ENCODE peak calls at places on chromosomes 6 and 20, in eight cellular contexts. One of them, this sample, is unnamed.

GRCh38 chr6:24476631-24477030 is 12.7 kb downstream of the GPLD1 start:
- DNase-seq in fibroblast of the conjunctiva: no peak
- DNase-seq in putamen: no peak
- DNase-seq in GM13977: no peak
- DNase-seq in MCF 10A: no peak
- DNase-seq in Kasumi-1: no peak
- DNase-seq in activated T-cell treated with anti-CD3 and anti-CD28 coated beads, Interleukin-2, amount 50 U/mL, for 4 hours: no peak
- DNase-seq in kidney epithelial cell: no peak
- DNase-seq in this sample: no peak

GRCh38 chr20:50392138-50392866 is 117.9 kb upstream of the PTPN1 start:
- DNase-seq in kidney epithelial cell: no peak
- DNase-seq in activated T-cell treated with anti-CD3 and anti-CD28 coated beads, Interleukin-2, amount 50 U/mL, for 4 hours: no peak
- DNase-seq in MCF 10A: no peak
- DNase-seq in GM13977: no peak
- DNase-seq in putamen: no peak
- DNase-seq in Kasumi-1: no peak
- DNase-seq in fibroblast of the conjunctiva: no peak
- DNase-seq in this sample: no peak

GRCh38 chr6:139198529-139199303 is 63.8 kb downstream of the HECA start:
- DNase-seq in GM13977: no peak
- DNase-seq in kidney epithelial cell: no peak
- DNase-seq in putamen: no peak
- DNase-seq in Kasumi-1: peak; percentile 40
- DNase-seq in activated T-cell treated with anti-CD3 and anti-CD28 coated beads, Interleukin-2, amount 50 U/mL, for 4 hours: no peak
- DNase-seq in MCF 10A: no peak
- DNase-seq in fibroblast of the conjunctiva: no peak
- DNase-seq in this sample: no peak

GRCh38 chr6:151067684-151068596 is 171.8 kb upstream of the AKAP12 start:
- DNase-seq in kidney epithelial cell: peak; percentile 90
- DNase-seq in putamen: peak; percentile 16
- DNase-seq in fibroblast of the conjunctiva: peak; percentile 90
- DNase-seq in activated T-cell treated with anti-CD3 and anti-CD28 coated beads, Interleukin-2, amount 50 U/mL, for 4 hours: no peak
- DNase-seq in MCF 10A: peak; percentile 93
- DNase-seq in Kasumi-1: no peak
- DNase-seq in GM13977: no peak
- DNase-seq in this sample: peak; percentile 40

GRCh38 chr6:33983721-33984465 is 162.0 kb downstream of the GRM4 start:
- DNase-seq in Kasumi-1: no peak
- DNase-seq in MCF 10A: no peak
- DNase-seq in putamen: no peak
- DNase-seq in kidney epithelial cell: no peak
- DNase-seq in activated T-cell treated with anti-CD3 and anti-CD28 coated beads, Interleukin-2, amount 50 U/mL, for 4 hours: no peak
- DNase-seq in fibroblast of the conjunctiva: no peak
- DNase-seq in GM13977: no peak
- DNase-seq in this sample: no peak

GRCh38 chr6:150143521-150144293 is 863 bp downstream of the PPP1R14C start:
- DNase-seq in fibroblast of the conjunctiva: no peak
- DNase-seq in putamen: no peak
- DNase-seq in MCF 10A: peak; percentile 31
- DNase-seq in kidney epithelial cell: no peak
- DNase-seq in GM13977: no peak
- DNase-seq in Kasumi-1: no peak
- DNase-seq in activated T-cell treated with anti-CD3 and anti-CD28 coated beads, Interleukin-2, amount 50 U/mL, for 4 hours: no peak
- DNase-seq in this sample: peak; percentile 38

GRCh38 chr6:36204068-36204753 is 7.7 kb downstream of the BRPF3 start:
- DNase-seq in kidney epithelial cell: no peak
- DNase-seq in fibroblast of the conjunctiva: no peak
- DNase-seq in MCF 10A: no peak
- DNase-seq in putamen: no peak
- DNase-seq in GM13977: no peak
- DNase-seq in Kasumi-1: peak; percentile 42
- DNase-seq in activated T-cell treated with anti-CD3 and anti-CD28 coated beads, Interleukin-2, amount 50 U/mL, for 4 hours: no peak
- DNase-seq in this sample: no peak

GRCh38 chr20:15200139-15200538 is 862.7 kb upstream of the FLRT3 start:
- DNase-seq in kidney epithelial cell: no peak
- DNase-seq in putamen: no peak
- DNase-seq in MCF 10A: no peak
- DNase-seq in activated T-cell treated with anti-CD3 and anti-CD28 coated beads, Interleukin-2, amount 50 U/mL, for 4 hours: no peak
- DNase-seq in fibroblast of the conjunctiva: no peak
- DNase-seq in Kasumi-1: no peak
- DNase-seq in GM13977: peak; percentile 34
- DNase-seq in this sample: no peak

GRCh38 chr6:137121401-137121997 is 51.9 kb downstream of the IL22RA2 start:
- DNase-seq in fibroblast of the conjunctiva: no peak
- DNase-seq in putamen: no peak
- DNase-seq in activated T-cell treated with anti-CD3 and anti-CD28 coated beads, Interleukin-2, amount 50 U/mL, for 4 hours: no peak
- DNase-seq in Kasumi-1: no peak
- DNase-seq in kidney epithelial cell: no peak
- DNase-seq in GM13977: no peak
- DNase-seq in MCF 10A: no peak
- DNase-seq in this sample: no peak

GRCh38 chr20:41136695-41137411 is 490 bp upstream of the PLCG1 start:
- DNase-seq in fibroblast of the conjunctiva: peak; percentile 60
- DNase-seq in MCF 10A: peak; percentile 83
- DNase-seq in putamen: peak; percentile 92
- DNase-seq in kidney epithelial cell: no peak
- DNase-seq in Kasumi-1: peak; percentile 67
- DNase-seq in activated T-cell treated with anti-CD3 and anti-CD28 coated beads, Interleukin-2, amount 50 U/mL, for 4 hours: peak; percentile 79
- DNase-seq in GM13977: peak; percentile 96
- DNase-seq in this sample: peak; percentile 94